ENCODE peak calls at places on chromosomes 6 and 20, in nine cellular contexts. One of them, this sample, is unnamed.

GRCh38 chr6:105460860-105461259 is 58.0 kb upstream of the PREP start:
- DNase-seq in naive thymus-derived CD8-positive, alpha-beta T cell: no peak
- DNase-seq in GM20000: no peak
- DNase-seq in IMR-90: no peak
- DNase-seq in mucosa of gallbladder: no peak
- DNase-seq in small intestine: no peak
- DNase-seq in fibroblast of mammary gland: no peak
- DNase-seq in substantia nigra: no peak
- DNase-seq in stimulated activated CD4-positive, alpha-beta T cell treated with anti-CD3 and anti-CD28 coated beads, Interleukin-2, amount 100 ng/mL, for 24 hours: no peak
- DNase-seq in this sample: no peak

GRCh38 chr6:140051521-140052455 is 677.3 kb upstream of the CITED2 start:
- DNase-seq in naive thymus-derived CD8-positive, alpha-beta T cell: no peak
- DNase-seq in small intestine: no peak
- DNase-seq in GM20000: no peak
- DNase-seq in substantia nigra: no peak
- DNase-seq in IMR-90: peak
- DNase-seq in mucosa of gallbladder: no peak
- DNase-seq in stimulated activated CD4-positive, alpha-beta T cell treated with anti-CD3 and anti-CD28 coated beads, Interleukin-2, amount 100 ng/mL, for 24 hours: no peak
- DNase-seq in fibroblast of mammary gland: peak
- DNase-seq in this sample: no peak

GRCh38 chr6:135537782-135538301 is 40.3 kb upstream of the AHI1 start:
- DNase-seq in small intestine: no peak
- DNase-seq in fibroblast of mammary gland: peak
- DNase-seq in GM20000: no peak
- DNase-seq in naive thymus-derived CD8-positive, alpha-beta T cell: no peak
- DNase-seq in stimulated activated CD4-positive, alpha-beta T cell treated with anti-CD3 and anti-CD28 coated beads, Interleukin-2, amount 100 ng/mL, for 24 hours: peak
- DNase-seq in IMR-90: peak
- DNase-seq in substantia nigra: no peak
- DNase-seq in mucosa of gallbladder: no peak
- DNase-seq in this sample: no peak

GRCh38 chr20:3843490-3843889 is 3.1 kb upstream of the MAVS start:
- DNase-seq in IMR-90: peak
- DNase-seq in substantia nigra: no peak
- DNase-seq in mucosa of gallbladder: no peak
- DNase-seq in naive thymus-derived CD8-positive, alpha-beta T cell: no peak
- DNase-seq in small intestine: peak
- DNase-seq in stimulated activated CD4-positive, alpha-beta T cell treated with anti-CD3 and anti-CD28 coated beads, Interleukin-2, amount 100 ng/mL, for 24 hours: no peak
- DNase-seq in fibroblast of mammary gland: peak
- DNase-seq in GM20000: no peak
- DNase-seq in this sample: no peak

GRCh38 chr6:140956567-140957306 is 1176.0 kb upstream of the GJE1 start:
- DNase-seq in GM20000: no peak
- DNase-seq in IMR-90: peak
- DNase-seq in naive thymus-derived CD8-positive, alpha-beta T cell: no peak
- DNase-seq in mucosa of gallbladder: no peak
- DNase-seq in small intestine: peak
- DNase-seq in fibroblast of mammary gland: peak
- DNase-seq in substantia nigra: no peak
- DNase-seq in stimulated activated CD4-positive, alpha-beta T cell treated with anti-CD3 and anti-CD28 coated beads, Interleukin-2, amount 100 ng/mL, for 24 hours: no peak
- DNase-seq in this sample: no peak

GRCh38 chr6:63598251-63599036 is 26.2 kb downstream of the LOC128125822 start:
- DNase-seq in fibroblast of mammary gland: peak
- DNase-seq in IMR-90: peak
- DNase-seq in stimulated activated CD4-positive, alpha-beta T cell treated with anti-CD3 and anti-CD28 coated beads, Interleukin-2, amount 100 ng/mL, for 24 hours: peak
- DNase-seq in naive thymus-derived CD8-positive, alpha-beta T cell: peak
- DNase-seq in mucosa of gallbladder: peak
- DNase-seq in GM20000: peak
- DNase-seq in substantia nigra: peak
- DNase-seq in small intestine: peak
- DNase-seq in this sample: peak

GRCh38 chr6:8437813-8438212 is 2.5 kb upstream of the SLC35B3 start:
- DNase-seq in fibroblast of mammary gland: no peak
- DNase-seq in naive thymus-derived CD8-positive, alpha-beta T cell: no peak
- DNase-seq in GM20000: no peak
- DNase-seq in mucosa of gallbladder: no peak
- DNase-seq in substantia nigra: no peak
- DNase-seq in IMR-90: no peak
- DNase-seq in small intestine: no peak
- DNase-seq in stimulated activated CD4-positive, alpha-beta T cell treated with anti-CD3 and anti-CD28 coated beads, Interleukin-2, amount 100 ng/mL, for 24 hours: no peak
- DNase-seq in this sample: no peak

GRCh38 chr6:113855500-113856010 is 1.6 kb upstream of the MARCKS start:
- DNase-seq in small intestine: peak
- DNase-seq in stimulated activated CD4-positive, alpha-beta T cell treated with anti-CD3 and anti-CD28 coated beads, Interleukin-2, amount 100 ng/mL, for 24 hours: no peak
- DNase-seq in IMR-90: peak
- DNase-seq in substantia nigra: no peak
- DNase-seq in fibroblast of mammary gland: peak
- DNase-seq in naive thymus-derived CD8-positive, alpha-beta T cell: no peak
- DNase-seq in mucosa of gallbladder: peak
- DNase-seq in GM20000: peak
- DNase-seq in this sample: peak

GRCh38 chr6:72218125-72218524 is 331.8 kb downstream of the RIMS1 start:
- DNase-seq in GM20000: peak
- DNase-seq in naive thymus-derived CD8-positive, alpha-beta T cell: no peak
- DNase-seq in IMR-90: peak
- DNase-seq in stimulated activated CD4-positive, alpha-beta T cell treated with anti-CD3 and anti-CD28 coated beads, Interleukin-2, amount 100 ng/mL, for 24 hours: no peak
- DNase-seq in fibroblast of mammary gland: peak
- DNase-seq in small intestine: peak
- DNase-seq in mucosa of gallbladder: peak
- DNase-seq in substantia nigra: no peak
- DNase-seq in this sample: no peak

GRCh38 chr6:3315841-3316240 is 57.1 kb downstream of the PSMG4 start:
- DNase-seq in substantia nigra: no peak
- DNase-seq in IMR-90: no peak
- DNase-seq in mucosa of gallbladder: no peak
- DNase-seq in stimulated activated CD4-positive, alpha-beta T cell treated with anti-CD3 and anti-CD28 coated beads, Interleukin-2, amount 100 ng/mL, for 24 hours: no peak
- DNase-seq in GM20000: no peak
- DNase-seq in naive thymus-derived CD8-positive, alpha-beta T cell: no peak
- DNase-seq in fibroblast of mammary gland: no peak
- DNase-seq in small intestine: no peak
- DNase-seq in this sample: no peak

GRCh38 chr6:149468179-149468578 is 16.6 kb downstream of the ZC3H12D start:
- DNase-seq in substantia nigra: no peak
- DNase-seq in mucosa of gallbladder: no peak
- DNase-seq in fibroblast of mammary gland: no peak
- DNase-seq in GM20000: no peak
- DNase-seq in naive thymus-derived CD8-positive, alpha-beta T cell: no peak
- DNase-seq in stimulated activated CD4-positive, alpha-beta T cell treated with anti-CD3 and anti-CD28 coated beads, Interleukin-2, amount 100 ng/mL, for 24 hours: no peak
- DNase-seq in small intestine: no peak
- DNase-seq in IMR-90: no peak
- DNase-seq in this sample: peak

GRCh38 chr20:48610996-48611395 is 216.8 kb downstream of the PREX1 start:
- DNase-seq in naive thymus-derived CD8-positive, alpha-beta T cell: no peak
- DNase-seq in mucosa of gallbladder: no peak
- DNase-seq in stimulated activated CD4-positive, alpha-beta T cell treated with anti-CD3 and anti-CD28 coated beads, Interleukin-2, amount 100 ng/mL, for 24 hours: no peak
- DNase-seq in small intestine: no peak
- DNase-seq in GM20000: no peak
- DNase-seq in IMR-90: no peak
- DNase-seq in fibroblast of mammary gland: no peak
- DNase-seq in substantia nigra: no peak
- DNase-seq in this sample: no peak

GRCh38 chr20:58609026-58609425 is 42.1 kb upstream of the STX16 start:
- DNase-seq in substantia nigra: no peak
- DNase-seq in IMR-90: no peak
- DNase-seq in GM20000: no peak
- DNase-seq in small intestine: no peak
- DNase-seq in naive thymus-derived CD8-positive, alpha-beta T cell: no peak
- DNase-seq in fibroblast of mammary gland: no peak
- DNase-seq in stimulated activated CD4-positive, alpha-beta T cell treated with anti-CD3 and anti-CD28 coated beads, Interleukin-2, amount 100 ng/mL, for 24 hours: no peak
- DNase-seq in mucosa of gallbladder: no peak
- DNase-seq in this sample: no peak

GRCh38 chr6:4133941-4134838 is 1.2 kb downstream of the ECI2 start:
- DNase-seq in GM20000: peak
- DNase-seq in mucosa of gallbladder: no peak
- DNase-seq in small intestine: peak
- DNase-seq in stimulated activated CD4-positive, alpha-beta T cell treated with anti-CD3 and anti-CD28 coated beads, Interleukin-2, amount 100 ng/mL, for 24 hours: peak
- DNase-seq in fibroblast of mammary gland: peak
- DNase-seq in IMR-90: no peak
- DNase-seq in substantia nigra: no peak
- DNase-seq in naive thymus-derived CD8-positive, alpha-beta T cell: peak
- DNase-seq in this sample: no peak

GRCh38 chr6:31446481-31446880 is 43.1 kb downstream of the MICA start:
- DNase-seq in IMR-90: peak
- DNase-seq in stimulated activated CD4-positive, alpha-beta T cell treated with anti-CD3 and anti-CD28 coated beads, Interleukin-2, amount 100 ng/mL, for 24 hours: no peak
- DNase-seq in substantia nigra: no peak
- DNase-seq in fibroblast of mammary gland: peak
- DNase-seq in GM20000: no peak
- DNase-seq in mucosa of gallbladder: no peak
- DNase-seq in small intestine: no peak
- DNase-seq in naive thymus-derived CD8-positive, alpha-beta T cell: no peak
- DNase-seq in this sample: no peak

GRCh38 chr6:95087394-95088097 is 489.8 kb upstream of the MANEA start:
- DNase-seq in GM20000: no peak
- DNase-seq in naive thymus-derived CD8-positive, alpha-beta T cell: no peak
- DNase-seq in mucosa of gallbladder: no peak
- DNase-seq in fibroblast of mammary gland: peak
- DNase-seq in IMR-90: peak
- DNase-seq in small intestine: no peak
- DNase-seq in substantia nigra: no peak
- DNase-seq in stimulated activated CD4-positive, alpha-beta T cell treated with anti-CD3 and anti-CD28 coated beads, Interleukin-2, amount 100 ng/mL, for 24 hours: no peak
- DNase-seq in this sample: no peak

GRCh38 chr20:44215125-44215524 is 4.6 kb upstream of the OSER1 start:
- DNase-seq in GM20000: peak
- DNase-seq in substantia nigra: no peak
- DNase-seq in mucosa of gallbladder: peak
- DNase-seq in stimulated activated CD4-positive, alpha-beta T cell treated with anti-CD3 and anti-CD28 coated beads, Interleukin-2, amount 100 ng/mL, for 24 hours: peak
- DNase-seq in IMR-90: peak
- DNase-seq in naive thymus-derived CD8-positive, alpha-beta T cell: peak
- DNase-seq in fibroblast of mammary gland: peak
- DNase-seq in small intestine: peak
- DNase-seq in this sample: peak

GRCh38 chr6:39865011-39865888 is 69.0 kb downstream of the MOCS1 start:
- DNase-seq in stimulated activated CD4-positive, alpha-beta T cell treated with anti-CD3 and anti-CD28 coated beads, Interleukin-2, amount 100 ng/mL, for 24 hours: peak
- DNase-seq in small intestine: peak
- DNase-seq in IMR-90: peak
- DNase-seq in GM20000: peak
- DNase-seq in fibroblast of mammary gland: peak
- DNase-seq in mucosa of gallbladder: peak
- DNase-seq in naive thymus-derived CD8-positive, alpha-beta T cell: peak
- DNase-seq in substantia nigra: no peak
- DNase-seq in this sample: peak

GRCh38 chr6:2942916-2943563 is 28.3 kb downstream of the SERPINB6 start:
- DNase-seq in IMR-90: no peak
- DNase-seq in naive thymus-derived CD8-positive, alpha-beta T cell: no peak
- DNase-seq in fibroblast of mammary gland: no peak
- DNase-seq in stimulated activated CD4-positive, alpha-beta T cell treated with anti-CD3 and anti-CD28 coated beads, Interleukin-2, amount 100 ng/mL, for 24 hours: no peak
- DNase-seq in small intestine: peak
- DNase-seq in GM20000: no peak
- DNase-seq in substantia nigra: no peak
- DNase-seq in mucosa of gallbladder: peak
- DNase-seq in this sample: no peak

GRCh38 chr6:134826889-134827737 is 122.8 kb downstream of the ALDH8A1 start:
- DNase-seq in fibroblast of mammary gland: peak
- DNase-seq in IMR-90: peak
- DNase-seq in GM20000: no peak
- DNase-seq in substantia nigra: no peak
- DNase-seq in naive thymus-derived CD8-positive, alpha-beta T cell: no peak
- DNase-seq in mucosa of gallbladder: peak
- DNase-seq in small intestine: no peak
- DNase-seq in stimulated activated CD4-positive, alpha-beta T cell treated with anti-CD3 and anti-CD28 coated beads, Interleukin-2, amount 100 ng/mL, for 24 hours: no peak
- DNase-seq in this sample: no peak

GRCh38 chr6:155126727-155127439 is 131.8 kb downstream of the TIAM2 start:
- DNase-seq in stimulated activated CD4-positive, alpha-beta T cell treated with anti-CD3 and anti-CD28 coated beads, Interleukin-2, amount 100 ng/mL, for 24 hours: peak
- DNase-seq in IMR-90: peak
- DNase-seq in mucosa of gallbladder: no peak
- DNase-seq in small intestine: no peak
- DNase-seq in fibroblast of mammary gland: peak
- DNase-seq in GM20000: peak
- DNase-seq in naive thymus-derived CD8-positive, alpha-beta T cell: no peak
- DNase-seq in substantia nigra: no peak
- DNase-seq in this sample: no peak

GRCh38 chr20:36202891-36203338 is 33.4 kb upstream of the AAR2 start:
- DNase-seq in fibroblast of mammary gland: peak
- DNase-seq in stimulated activated CD4-positive, alpha-beta T cell treated with anti-CD3 and anti-CD28 coated beads, Interleukin-2, amount 100 ng/mL, for 24 hours: peak
- DNase-seq in small intestine: peak
- DNase-seq in IMR-90: peak
- DNase-seq in naive thymus-derived CD8-positive, alpha-beta T cell: peak
- DNase-seq in GM20000: peak
- DNase-seq in substantia nigra: no peak
- DNase-seq in mucosa of gallbladder: peak
- DNase-seq in this sample: peak

GRCh38 chr6:151341481-151342195 is 49.7 kb downstream of the ZBTB2 start:
- DNase-seq in naive thymus-derived CD8-positive, alpha-beta T cell: no peak
- DNase-seq in mucosa of gallbladder: no peak
- DNase-seq in substantia nigra: no peak
- DNase-seq in stimulated activated CD4-positive, alpha-beta T cell treated with anti-CD3 and anti-CD28 coated beads, Interleukin-2, amount 100 ng/mL, for 24 hours: no peak
- DNase-seq in GM20000: no peak
- DNase-seq in fibroblast of mammary gland: no peak
- DNase-seq in IMR-90: no peak
- DNase-seq in small intestine: no peak
- DNase-seq in this sample: no peak

GRCh38 chr6:128572286-128572685 is 51.9 kb upstream of the PTPRK start:
- DNase-seq in naive thymus-derived CD8-positive, alpha-beta T cell: no peak
- DNase-seq in fibroblast of mammary gland: peak
- DNase-seq in substantia nigra: no peak
- DNase-seq in mucosa of gallbladder: no peak
- DNase-seq in GM20000: no peak
- DNase-seq in IMR-90: peak
- DNase-seq in stimulated activated CD4-positive, alpha-beta T cell treated with anti-CD3 and anti-CD28 coated beads, Interleukin-2, amount 100 ng/mL, for 24 hours: no peak
- DNase-seq in small intestine: no peak
- DNase-seq in this sample: no peak

GRCh38 chr20:32432277-32432676 is 74.1 kb downstream of the ASXL1 start:
- DNase-seq in substantia nigra: no peak
- DNase-seq in IMR-90: no peak
- DNase-seq in small intestine: no peak
- DNase-seq in fibroblast of mammary gland: no peak
- DNase-seq in GM20000: no peak
- DNase-seq in stimulated activated CD4-positive, alpha-beta T cell treated with anti-CD3 and anti-CD28 coated beads, Interleukin-2, amount 100 ng/mL, for 24 hours: no peak
- DNase-seq in mucosa of gallbladder: no peak
- DNase-seq in naive thymus-derived CD8-positive, alpha-beta T cell: no peak
- DNase-seq in this sample: no peak

GRCh38 chr6:124674042-124674441 is 288.2 kb upstream of the RNF217 start:
- DNase-seq in substantia nigra: no peak
- DNase-seq in GM20000: no peak
- DNase-seq in mucosa of gallbladder: no peak
- DNase-seq in naive thymus-derived CD8-positive, alpha-beta T cell: no peak
- DNase-seq in small intestine: no peak
- DNase-seq in IMR-90: no peak
- DNase-seq in fibroblast of mammary gland: no peak
- DNase-seq in stimulated activated CD4-positive, alpha-beta T cell treated with anti-CD3 and anti-CD28 coated beads, Interleukin-2, amount 100 ng/mL, for 24 hours: no peak
- DNase-seq in this sample: no peak

GRCh38 chr6:30615219-30615957 is 1.7 kb downstream of the PPP1R10 start:
- DNase-seq in substantia nigra: no peak
- DNase-seq in naive thymus-derived CD8-positive, alpha-beta T cell: no peak
- DNase-seq in GM20000: no peak
- DNase-seq in small intestine: peak
- DNase-seq in stimulated activated CD4-positive, alpha-beta T cell treated with anti-CD3 and anti-CD28 coated beads, Interleukin-2, amount 100 ng/mL, for 24 hours: peak
- DNase-seq in fibroblast of mammary gland: peak
- DNase-seq in IMR-90: peak
- DNase-seq in mucosa of gallbladder: peak
- DNase-seq in this sample: peak

GRCh38 chr6:34475167-34476047 is 9.5 kb downstream of the PACSIN1 start:
- DNase-seq in substantia nigra: no peak
- DNase-seq in naive thymus-derived CD8-positive, alpha-beta T cell: no peak
- DNase-seq in GM20000: no peak
- DNase-seq in IMR-90: peak
- DNase-seq in small intestine: no peak
- DNase-seq in mucosa of gallbladder: no peak
- DNase-seq in fibroblast of mammary gland: no peak
- DNase-seq in stimulated activated CD4-positive, alpha-beta T cell treated with anti-CD3 and anti-CD28 coated beads, Interleukin-2, amount 100 ng/mL, for 24 hours: no peak
- DNase-seq in this sample: no peak

GRCh38 chr20:46767127-46767761 is 57.8 kb downstream of the SLC2A10 start:
- DNase-seq in stimulated activated CD4-positive, alpha-beta T cell treated with anti-CD3 and anti-CD28 coated beads, Interleukin-2, amount 100 ng/mL, for 24 hours: peak
- DNase-seq in fibroblast of mammary gland: peak
- DNase-seq in IMR-90: peak
- DNase-seq in GM20000: peak
- DNase-seq in mucosa of gallbladder: no peak
- DNase-seq in naive thymus-derived CD8-positive, alpha-beta T cell: no peak
- DNase-seq in substantia nigra: no peak
- DNase-seq in small intestine: peak
- DNase-seq in this sample: no peak

GRCh38 chr6:69489970-69490369 is 306.8 kb downstream of the LMBRD1 start:
- DNase-seq in fibroblast of mammary gland: no peak
- DNase-seq in naive thymus-derived CD8-positive, alpha-beta T cell: no peak
- DNase-seq in mucosa of gallbladder: no peak
- DNase-seq in IMR-90: no peak
- DNase-seq in GM20000: no peak
- DNase-seq in substantia nigra: no peak
- DNase-seq in small intestine: no peak
- DNase-seq in stimulated activated CD4-positive, alpha-beta T cell treated with anti-CD3 and anti-CD28 coated beads, Interleukin-2, amount 100 ng/mL, for 24 hours: no peak
- DNase-seq in this sample: no peak

GRCh38 chr20:6600336-6600735 is 167.2 kb upstream of the BMP2 start:
- DNase-seq in IMR-90: no peak
- DNase-seq in small intestine: no peak
- DNase-seq in substantia nigra: no peak
- DNase-seq in fibroblast of mammary gland: no peak
- DNase-seq in stimulated activated CD4-positive, alpha-beta T cell treated with anti-CD3 and anti-CD28 coated beads, Interleukin-2, amount 100 ng/mL, for 24 hours: no peak
- DNase-seq in mucosa of gallbladder: no peak
- DNase-seq in naive thymus-derived CD8-positive, alpha-beta T cell: no peak
- DNase-seq in GM20000: no peak
- DNase-seq in this sample: no peak

This sample was measured in stimulated activated naive B cell treated with anti-CD40 and anti-IgM and Interleukin-4, amounts not matched to agents 10 μg/mL and 1 μg/mL and 100 μg/mL, for 72 hours.